ENCODE peak calls at places on chromosomes 5 and 9, in seven cellular contexts. N, H, C, K, B, M and P are unnamed samples.

GRCh38 chr5:168312606-168313297 is 21.3 kb downstream of the WWC1 start:
- DNase-seq in N (peak), H (no peak), C (no peak), K (no peak), B (no peak), M (peak), P (no peak)

GRCh38 chr5:143696920-143697319 is 115.0 kb upstream of the HMHB1 start:
- DNase-seq in N (no peak), H (no peak), C (no peak), K (no peak), B (no peak), M (no peak), P (no peak)

GRCh38 chr9:95024097-95024671 is 293.3 kb downstream of the FANCC start:
- DNase-seq in N (peak), H (no peak), C (no peak), K (peak), B (no peak), M (no peak), P (peak)

GRCh38 chr9:130866474-130866965 is 30.1 kb downstream of the QRFP start:
- DNase-seq in N (peak), H (peak), C (peak), K (no peak), B (peak), M (peak), P (peak)

GRCh38 chr5:372556-372910 is 51.0 kb downstream of the AHRR start:
- DNase-seq in N (no peak), H (no peak), C (no peak), K (no peak), B (no peak), M (no peak), P (peak)

GRCh38 chr9:73050887-73051550 is 98.2 kb upstream of the ALDH1A1 start:
- DNase-seq in N (no peak), H (no peak), C (no peak), K (peak), B (no peak), M (no peak), P (no peak)

GRCh38 chr9:127899200-127899943 is at the start of gene ST6GALNAC6:
- DNase-seq in N (peak), H (no peak), C (peak), K (peak), B (peak), M (peak), P (peak)

GRCh38 chr5:88384901-88385300 is 116.3 kb upstream of the TMEM161B start:
- DNase-seq in N (no peak), H (no peak), C (no peak), K (no peak), B (no peak), M (no peak), P (no peak)

GRCh38 chr9:117293199-117294114 is 121.4 kb downstream of the ASTN2 start:
- DNase-seq in N (no peak), H (no peak), C (no peak), K (no peak), B (no peak), M (no peak), P (no peak)

GRCh38 chr9:27382989-27383388 is 86.0 kb upstream of the EQTN start:
- DNase-seq in N (no peak), H (no peak), C (no peak), K (no peak), B (no peak), M (no peak), P (no peak)

GRCh38 chr5:66743344-66743743 is 147.2 kb downstream of the MAST4 start:
- DNase-seq in N (no peak), H (no peak), C (no peak), K (no peak), B (no peak), M (no peak), P (no peak)

GRCh38 chr5:5025774-5026406 is 114.2 kb upstream of the ADAMTS16 start:
- DNase-seq in N (peak), H (no peak), C (no peak), K (no peak), B (no peak), M (no peak), P (no peak)

GRCh38 chr5:52964138-52964537 is 25.0 kb upstream of the ITGA2 start:
- DNase-seq in N (peak), H (no peak), C (no peak), K (no peak), B (no peak), M (no peak), P (no peak)

GRCh38 chr5:123367739-123368138 is 55.5 kb downstream of the CEP120 start:
- DNase-seq in N (peak), H (no peak), C (peak), K (no peak), B (no peak), M (no peak), P (no peak)

GRCh38 chr5:171580506-171581265 is 161.2 kb downstream of the FGF18 start:
- DNase-seq in N (no peak), H (no peak), C (peak), K (no peak), B (no peak), M (no peak), P (peak)

GRCh38 chr9:13500034-13500433 is 220.5 kb upstream of the MPDZ start:
- DNase-seq in N (no peak), H (no peak), C (no peak), K (peak), B (no peak), M (no peak), P (no peak)

GRCh38 chr9:35673132-35673997 is at the start of gene CA9:
- DNase-seq in N (no peak), H (no peak), C (no peak), K (peak), B (no peak), M (no peak), P (no peak)

GRCh38 chr9:37511006-37511714 is 25.4 kb downstream of the POLR1E start:
- DNase-seq in N (peak), H (no peak), C (no peak), K (no peak), B (no peak), M (peak), P (no peak)

GRCh38 chr9:91586282-91586681 is 162.7 kb upstream of the NFIL3 start:
- DNase-seq in N (no peak), H (no peak), C (no peak), K (no peak), B (no peak), M (no peak), P (no peak)

GRCh38 chr5:149630337-149630736 is 49.0 kb downstream of the ARHGEF37 start:
- DNase-seq in N (no peak), H (no peak), C (no peak), K (no peak), B (no peak), M (no peak), P (no peak)

GRCh38 chr9:130117816-130118632 is 54.2 kb upstream of the NCS1 start:
- DNase-seq in N (peak), H (no peak), C (peak), K (no peak), B (no peak), M (peak), P (no peak)

GRCh38 chr5:64637144-64637543 is 53.2 kb upstream of the SHISAL2B start:
- DNase-seq in N (no peak), H (no peak), C (no peak), K (no peak), B (no peak), M (no peak), P (no peak)

GRCh38 chr5:76166886-76167576 is 83.8 kb downstream of the SV2C start:
- DNase-seq in N (no peak), H (no peak), C (no peak), K (no peak), B (no peak), M (no peak), P (no peak)

GRCh38 chr9:3903273-3903672 is 377.5 kb upstream of the RFX3 start:
- DNase-seq in N (no peak), H (no peak), C (no peak), K (no peak), B (no peak), M (no peak), P (no peak)

GRCh38 chr5:91160751-91161285 is 222.3 kb downstream of the ARRDC3 start:
- DNase-seq in N (peak), H (no peak), C (no peak), K (no peak), B (no peak), M (no peak), P (no peak)

GRCh38 chr5:159224471-159224870 is 15.1 kb upstream of the RNF145 start:
- DNase-seq in N (no peak), H (no peak), C (no peak), K (no peak), B (no peak), M (no peak), P (no peak)

GRCh38 chr5:97363577-97363976 is 180.5 kb upstream of the RIOK2 start:
- DNase-seq in N (no peak), H (no peak), C (no peak), K (no peak), B (no peak), M (no peak), P (no peak)

GRCh38 chr9:77127071-77127470 is 50.3 kb upstream of the VPS13A start:
- DNase-seq in N (no peak), H (no peak), C (no peak), K (no peak), B (no peak), M (no peak), P (no peak)

GRCh38 chr5:125032286-125032685 is 285.8 kb upstream of the ZNF608 start:
- DNase-seq in N (peak), H (no peak), C (peak), K (no peak), B (no peak), M (no peak), P (no peak)

GRCh38 chr9:112115955-112116354 is 59.1 kb downstream of the SUSD1 start:
- DNase-seq in N (no peak), H (no peak), C (no peak), K (no peak), B (no peak), M (no peak), P (no peak)

GRCh38 chr5:170362102-170362501 is 27.1 kb downstream of the KCNMB1 start:
- DNase-seq in N (no peak), H (no peak), C (no peak), K (peak), B (no peak), M (no peak), P (peak)

GRCh38 chr5:41856644-41857491 is 13.4 kb downstream of the OXCT1 start:
- DNase-seq in N (peak), H (peak), C (peak), K (no peak), B (peak), M (peak), P (peak)

GRCh38 chr5:140365941-140366340 is 5.9 kb downstream of the SLC4A9 start:
- DNase-seq in N (no peak), H (no peak), C (no peak), K (no peak), B (no peak), M (no peak), P (no peak)

GRCh38 chr9:8576741-8577140 is 777.2 kb upstream of the DMAC1 start:
- DNase-seq in N (no peak), H (no peak), C (no peak), K (no peak), B (no peak), M (no peak), P (no peak)

DNA sequence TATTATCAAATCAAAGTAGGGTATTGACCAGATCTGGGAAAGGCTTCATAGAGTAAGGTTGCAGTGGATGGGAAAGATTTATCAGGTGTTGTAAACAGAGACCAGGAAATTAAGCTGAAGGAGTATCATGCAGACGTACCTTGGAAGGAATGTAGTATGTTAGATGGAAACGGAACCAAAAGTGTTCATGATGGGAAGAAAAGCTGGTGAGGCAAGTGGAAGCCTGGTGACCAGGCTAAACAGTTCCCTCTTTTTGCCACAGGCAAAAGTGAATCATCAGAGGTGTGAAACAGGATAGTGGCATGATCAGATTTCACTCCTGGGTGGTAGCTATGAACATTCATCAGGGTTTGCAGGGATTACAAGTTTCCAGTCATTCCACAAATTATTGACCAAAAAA is 780.1 kb upstream of the DMAC1 start:
- DNase-seq in N (no peak), H (no peak), C (no peak), K (no peak), B (no peak), M (no peak), P (no peak)
- TF ChIP-seq CTCF in N (no peak), H (no peak), C (no peak), K (no peak), B (no peak), M (no peak), P (no peak)

GRCh38 chr5:34452170-34452828 is 203.8 kb upstream of the RAI14 start:
- DNase-seq in N (peak), H (no peak), C (peak), K (no peak), B (no peak), M (no peak), P (no peak)
- TF ChIP-seq CTCF in N (peak), H (no peak), C (peak), K (no peak), B (peak), M (no peak), P (no peak)

DNA sequence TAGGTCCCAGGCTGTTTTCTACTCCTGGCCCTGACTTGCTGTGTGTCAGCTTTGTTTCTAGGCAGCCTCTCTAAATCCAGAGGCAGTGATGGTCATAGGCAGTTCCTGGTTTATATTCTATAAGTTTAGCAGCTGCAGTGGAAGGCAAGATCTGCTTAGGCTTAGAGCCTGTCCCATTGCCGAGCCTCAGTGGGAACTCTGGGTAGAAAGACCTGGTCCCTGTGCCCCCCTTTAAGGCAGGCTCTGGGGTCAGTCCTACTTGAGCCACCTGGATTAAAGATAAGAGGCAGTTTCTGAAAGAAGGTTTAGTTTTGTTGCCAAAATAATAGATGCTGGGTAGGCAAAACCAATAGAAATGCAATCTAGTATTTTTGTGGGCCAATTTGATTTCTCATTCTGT is 13.6 kb downstream of the MCCC2 start:
- DNase-seq in N (no peak), H (no peak), C (peak), K (no peak), B (no peak), M (no peak), P (no peak)
- TF ChIP-seq CTCF in N (no peak), H (no peak), C (no peak), K (no peak), B (no peak), M (no peak), P (no peak)

DNA sequence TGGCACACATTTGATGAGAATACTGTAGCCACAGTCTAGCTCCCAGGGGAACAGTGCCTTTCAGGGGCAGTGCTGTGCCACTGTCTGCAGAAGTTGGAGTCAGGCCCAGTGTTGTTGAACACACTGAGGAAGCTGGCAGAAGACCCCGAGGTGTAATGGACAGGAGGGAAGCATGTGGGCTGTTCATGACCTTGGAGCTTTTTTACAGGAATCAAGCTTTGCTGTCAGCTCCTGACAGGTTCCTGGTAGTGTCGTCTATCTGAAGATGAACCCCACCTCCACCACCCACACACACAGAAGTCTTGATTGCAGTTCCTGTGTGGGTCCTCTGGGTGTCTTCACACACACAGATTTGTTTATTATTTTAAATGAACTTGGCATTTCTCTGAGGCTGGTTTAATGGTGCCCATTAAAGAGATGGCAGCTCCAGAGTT is 40.3 kb upstream of the TNFAIP8 start:
- DNase-seq in N (peak), H (no peak), C (peak), K (no peak), B (no peak), M (peak), P (peak)
- TF ChIP-seq CTCF in N (peak), H (peak), C (peak), K (peak), B (no peak), M (no peak), P (peak)

GRCh38 chr5:175129619-175130018 is 314.4 kb downstream of the DRD1 start:
- DNase-seq in N (no peak), H (no peak), C (no peak), K (no peak), B (no peak), M (no peak), P (no peak)
- TF ChIP-seq CTCF in N (no peak), H (no peak), C (no peak), K (no peak), B (no peak), M (no peak), P (no peak)

GRCh38 chr9:89428901-89429890 is 68.7 kb downstream of the SEMA4D start:
- DNase-seq in N (no peak), H (no peak), C (no peak), K (no peak), B (no peak), M (no peak), P (no peak)
- TF ChIP-seq CTCF in N (peak), H (peak), C (peak), K (no peak), B (peak), M (no peak), P (no peak)

GRCh38 chr9:16485155-16485554 is 385.3 kb downstream of the BNC2 start:
- DNase-seq in N (peak), H (no peak), C (no peak), K (no peak), B (no peak), M (no peak), P (no peak)
- TF ChIP-seq CTCF in N (no peak), H (no peak), C (no peak), K (no peak), B (no peak), M (no peak), P (no peak)

GRCh38 chr5:94153736-94154450 is 412.5 kb upstream of the POU5F2 start:
- DNase-seq in N (no peak), H (no peak), C (peak), K (no peak), B (no peak), M (no peak), P (no peak)
- TF ChIP-seq CTCF in N (no peak), H (no peak), C (no peak), K (no peak), B (no peak), M (no peak), P (no peak)

DNA sequence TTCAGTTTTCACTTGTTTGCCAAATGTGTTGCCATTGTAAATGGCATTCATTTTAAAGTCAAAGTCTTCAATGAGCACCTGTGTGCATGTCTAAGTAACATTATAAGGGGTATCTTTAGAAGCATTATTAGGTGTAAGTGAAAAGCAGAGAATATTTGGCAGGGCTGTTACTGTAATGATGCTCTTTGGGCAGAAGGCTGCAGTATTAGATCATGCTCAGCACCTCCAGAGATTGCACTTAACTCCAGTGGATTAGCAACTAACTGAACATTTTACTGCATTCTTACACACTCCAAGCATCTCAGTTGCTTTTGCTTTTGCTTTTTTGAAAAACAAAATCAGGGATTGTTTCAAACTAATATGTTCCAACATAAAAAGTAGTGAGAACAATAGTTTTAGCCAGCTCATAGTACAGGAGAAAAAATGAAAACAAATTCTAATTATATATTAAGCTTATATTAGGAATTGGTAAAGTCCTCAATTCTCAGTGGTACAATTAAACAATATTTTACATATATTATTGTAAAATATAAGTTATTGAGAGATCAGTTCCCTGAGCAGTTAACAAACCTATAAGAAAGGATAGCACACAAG is 1740.9 kb upstream of the CDH9 start:
- DNase-seq in N (peak), H (no peak), C (peak), K (no peak), B (no peak), M (no peak), P (no peak)
- TF ChIP-seq CTCF in N (peak), H (no peak), C (no peak), K (no peak), B (peak), M (no peak), P (no peak)